ENCODE peak calls at places on chromosomes 1 and 21, in four cellular contexts. Q is ovary, S is posterior cingulate gyrus, H is amniotic stem cell. I is an unnamed sample.

GRCh38 chr1:226365831-226366231 is 42.1 kb downstream of the PARP1 start:
- DNase-seq in Q (no peak), S (no peak), H (no peak), I (no peak)

GRCh38 chr21:32572574-32573420 is 12.5 kb downstream of the TCP10L start:
- DNase-seq in Q (no peak), S (no peak), H (no peak), I (no peak)

GRCh38 chr1:197618065-197618464 is 157.2 kb downstream of the DENND1B start:
- DNase-seq in Q (no peak), S (no peak), H (no peak), I (no peak)

GRCh38 chr1:167274061-167274460 is 53.4 kb downstream of the POU2F1 start:
- DNase-seq in Q (no peak), S (no peak), H (no peak), I (no peak)

GRCh38 chr1:12600335-12600734 is 17.7 kb downstream of the DHRS3 start:
- DNase-seq in Q (peak; percentile 61), S (no peak), H (no peak), I (peak; percentile 87)

GRCh38 chr1:172427191-172427590 is 6.7 kb downstream of the C1orf105 start:
- DNase-seq in Q (no peak), S (no peak), H (no peak), I (no peak)

GRCh38 chr1:107829083-107829771 is 135.8 kb downstream of the VAV3 start:
- DNase-seq in Q (no peak), S (no peak), H (no peak), I (no peak)

GRCh38 chr1:2231667-2232254 is 3.6 kb downstream of the SKI start:
- DNase-seq in Q (peak; percentile 90), S (no peak), H (no peak), I (peak; percentile 95)

GRCh38 chr21:36999131-36999898 is 7.2 kb upstream of the RIPPLY3 start:
- DNase-seq in Q (no peak), S (no peak), H (no peak), I (no peak)

GRCh38 chr1:204128964-204129896 is 22.6 kb downstream of the ETNK2 start:
- DNase-seq in Q (peak; percentile 79), S (peak; percentile 48), H (peak; percentile 44), I (peak; percentile 91)

GRCh38 chr1:178341218-178341956 is 155.4 kb downstream of the CLEC20A start:
- DNase-seq in Q (no peak), S (no peak), H (peak; percentile 48), I (no peak)

GRCh38 chr21:14995695-14996490 is 68.9 kb downstream of the NRIP1 start:
- DNase-seq in Q (no peak), S (no peak), H (no peak), I (no peak)

GRCh38 chr1:235397733-235398132 is 30.5 kb downstream of the TBCE start:
- DNase-seq in Q (no peak), S (no peak), H (peak; percentile 93), I (no peak)

GRCh38 chr1:241637604-241638003 is 2.6 kb downstream of the CHML start:
- DNase-seq in Q (no peak), S (no peak), H (no peak), I (no peak)

GRCh38 chr1:12230549-12231275 is 882 bp downstream of the VPS13D start:
- DNase-seq in Q (peak; percentile 41), S (no peak), H (no peak), I (peak; percentile 73)

GRCh38 chr1:236081546-236082227 is 16.8 kb upstream of the NID1 start:
- DNase-seq in Q (no peak), S (no peak), H (no peak), I (no peak)

GRCh38 chr1:61050541-61051454 is 31.6 kb upstream of the NFIA start:
- DNase-seq in Q (peak; percentile 68), S (no peak), H (no peak), I (peak; percentile 82)

GRCh38 chr21:29295066-29295650 is 3.6 kb upstream of the BACH1 start:
- DNase-seq in Q (no peak), S (no peak), H (no peak), I (no peak)

GRCh38 chr1:212242985-212243308 is 42.3 kb upstream of the PPP2R5A start:
- DNase-seq in Q (no peak), S (no peak), H (no peak), I (no peak)

GRCh38 chr21:44427241-44428120 is 27.8 kb upstream of the LRRC3 start:
- DNase-seq in Q (no peak), S (no peak), H (no peak), I (peak; percentile 50)

GRCh38 chr1:88549536-88549935 is 134.5 kb upstream of the PKN2 start:
- DNase-seq in Q (no peak), S (no peak), H (no peak), I (no peak)

GRCh38 chr1:246139745-246140182 is 367.3 kb downstream of the SMYD3 start:
- DNase-seq in Q (no peak), S (no peak), H (peak; percentile 81), I (no peak)

GRCh38 chr1:173202430-173203145 is 4.5 kb downstream of the TNFSF4 start:
- DNase-seq in Q (no peak), S (no peak), H (peak; percentile 71), I (no peak)

GRCh38 chr1:198776602-198777029 is 137.8 kb downstream of the PTPRC start:
- DNase-seq in Q (no peak), S (no peak), H (peak; percentile 21), I (peak; percentile 71)

GRCh38 chr1:168504064-168504837 is 39.5 kb downstream of the XCL2 start:
- DNase-seq in Q (peak; percentile 37), S (no peak), H (no peak), I (peak; percentile 80)

GRCh38 chr1:55718758-55719671 is 503.9 kb upstream of the USP24 start:
- DNase-seq in Q (peak; percentile 90), S (no peak), H (peak; percentile 85), I (peak; percentile 93)

GRCh38 chr1:32048440-32048839 is 24.3 kb upstream of the TMEM39B start:
- DNase-seq in Q (no peak), S (no peak), H (no peak), I (no peak)

GRCh38 chr1:220274122-220274855 is 2.0 kb upstream of the RAB3GAP2 start:
- DNase-seq in Q (no peak), S (no peak), H (no peak), I (peak; percentile 61)

GRCh38 chr1:230424440-230425251 is 1.5 kb downstream of the PGBD5 start:
- DNase-seq in Q (no peak), S (no peak), H (no peak), I (no peak)

GRCh38 chr1:2820731-2821372 is 19.4 kb upstream of the TTC34 start:
- DNase-seq in Q (no peak), S (no peak), H (no peak), I (no peak)